ENCODE peak calls at places on chromosomes 16 and 17, in four cellular contexts. One of them, this sample, is unnamed.

GRCh38 chr17:61247438-61247837 is 152.2 kb upstream of the TBX2 start:
- DNase-seq in T47D: no peak
- DNase-seq in mucosa of descending colon: no peak
- DNase-seq in A172: peak; percentile 85
- DNase-seq in this sample: peak; percentile 13

GRCh38 chr16:69057400-69058378 is 47.8 kb upstream of the HAS3 start:
- DNase-seq in mucosa of descending colon: no peak
- DNase-seq in T47D: no peak
- DNase-seq in A172: peak; percentile 94
- DNase-seq in this sample: no peak

GRCh38 chr17:39695089-39695474 is 4.8 kb upstream of the ERBB2 start:
- DNase-seq in mucosa of descending colon: no peak
- DNase-seq in A172: no peak
- DNase-seq in T47D: no peak
- DNase-seq in this sample: no peak

GRCh38 chr17:19397556-19398041 is 10.6 kb upstream of the MFAP4 start:
- DNase-seq in mucosa of descending colon: peak; percentile 69
- DNase-seq in A172: no peak
- DNase-seq in T47D: no peak
- DNase-seq in this sample: no peak

GRCh38 chr16:88290850-88291830 is 91.6 kb upstream of the ZNF469 start:
- DNase-seq in T47D: no peak
- DNase-seq in mucosa of descending colon: no peak
- DNase-seq in A172: no peak
- DNase-seq in this sample: no peak

GRCh38 chr17:66580601-66581385 is 254.1 kb upstream of the CACNG5 start:
- DNase-seq in A172: no peak
- DNase-seq in mucosa of descending colon: no peak
- DNase-seq in T47D: no peak
- DNase-seq in this sample: no peak

GRCh38 chr17:44778656-44779210 is 19.9 kb downstream of the ADAM11 start:
- DNase-seq in A172: no peak
- DNase-seq in mucosa of descending colon: no peak
- DNase-seq in T47D: no peak
- DNase-seq in this sample: no peak

GRCh38 chr16:78142784-78143183 is 43.3 kb downstream of the WWOX start:
- DNase-seq in mucosa of descending colon: no peak
- DNase-seq in T47D: no peak
- DNase-seq in A172: no peak
- DNase-seq in this sample: no peak

GRCh38 chr17:68973098-68973929 is 18.1 kb upstream of the ABCA8 start:
- DNase-seq in mucosa of descending colon: no peak
- DNase-seq in T47D: no peak
- DNase-seq in A172: no peak
- DNase-seq in this sample: no peak

GRCh38 chr17:17069849-17070248 is 27.6 kb downstream of the MPRIP start:
- DNase-seq in mucosa of descending colon: no peak
- DNase-seq in T47D: no peak
- DNase-seq in A172: no peak
- DNase-seq in this sample: no peak

GRCh38 chr16:2856686-2857450 is 1.1 kb downstream of the PRSS22 start:
- DNase-seq in mucosa of descending colon: peak; percentile 24
- DNase-seq in T47D: no peak
- DNase-seq in A172: no peak
- DNase-seq in this sample: no peak

GRCh38 chr17:43935926-43936261 is 6.4 kb downstream of the PPY start:
- DNase-seq in T47D: no peak
- DNase-seq in A172: no peak
- DNase-seq in mucosa of descending colon: no peak
- DNase-seq in this sample: no peak

GRCh38 chr16:17303101-17303500 is 167.7 kb downstream of the XYLT1 start:
- DNase-seq in T47D: no peak
- DNase-seq in mucosa of descending colon: peak; percentile 50
- DNase-seq in A172: no peak
- DNase-seq in this sample: peak; percentile 67

GRCh38 chr16:50800074-50800473 is 58.2 kb downstream of the CYLD start:
- DNase-seq in mucosa of descending colon: no peak
- DNase-seq in A172: no peak
- DNase-seq in T47D: no peak
- DNase-seq in this sample: no peak

GRCh38 chr16:27721548-27722265 is 171.8 kb downstream of the KATNIP start:
- DNase-seq in T47D: no peak
- DNase-seq in mucosa of descending colon: no peak
- DNase-seq in A172: no peak
- DNase-seq in this sample: no peak

This sample was measured in SW480.